ENCODE peak calls at places on chromosomes 5 and 9, in ten cellular contexts. One of them, this sample, is unnamed.

GRCh38 chr9:97876061-97876460 is 23.0 kb downstream of the FOXE1 start:
- DNase-seq in choroid plexus epithelial cell: no peak
- DNase-seq in IMR-90: no peak
- DNase-seq in tibial artery: no peak
- DNase-seq in NT2/D1: no peak
- DNase-seq in cardiac fibroblast: no peak
- DNase-seq in tibial nerve: no peak
- DNase-seq in naive thymus-derived CD4-positive, alpha-beta T cell: no peak
- DNase-seq in body of pancreas: no peak
- DNase-seq in heart left ventricle: no peak
- DNase-seq in this sample: no peak

GRCh38 chr9:23551171-23551795 is 274.8 kb downstream of the ELAVL2 start:
- DNase-seq in choroid plexus epithelial cell: no peak
- DNase-seq in IMR-90: no peak
- DNase-seq in tibial artery: no peak
- DNase-seq in NT2/D1: no peak
- DNase-seq in cardiac fibroblast: no peak
- DNase-seq in tibial nerve: no peak
- DNase-seq in naive thymus-derived CD4-positive, alpha-beta T cell: no peak
- DNase-seq in body of pancreas: no peak
- DNase-seq in heart left ventricle: no peak
- DNase-seq in this sample: no peak

GRCh38 chr9:123669355-123669754 is 260.6 kb downstream of the DENND1A start:
- DNase-seq in choroid plexus epithelial cell: no peak
- DNase-seq in IMR-90: no peak
- DNase-seq in tibial artery: no peak
- DNase-seq in NT2/D1: no peak
- DNase-seq in cardiac fibroblast: no peak
- DNase-seq in tibial nerve: no peak
- DNase-seq in naive thymus-derived CD4-positive, alpha-beta T cell: no peak
- DNase-seq in body of pancreas: no peak
- DNase-seq in heart left ventricle: no peak
- DNase-seq in this sample: no peak

GRCh38 chr5:252546-252945 is 18.9 kb upstream of the PDCD6 start:
- DNase-seq in choroid plexus epithelial cell: no peak
- DNase-seq in IMR-90: no peak
- DNase-seq in tibial artery: no peak
- DNase-seq in NT2/D1: no peak
- DNase-seq in cardiac fibroblast: no peak
- DNase-seq in tibial nerve: no peak
- DNase-seq in naive thymus-derived CD4-positive, alpha-beta T cell: no peak
- DNase-seq in body of pancreas: no peak
- DNase-seq in heart left ventricle: no peak
- DNase-seq in this sample: no peak

GRCh38 chr5:156409834-156410233 is 82.9 kb downstream of the SGCD start:
- DNase-seq in choroid plexus epithelial cell: no peak
- DNase-seq in IMR-90: no peak
- DNase-seq in tibial artery: no peak
- DNase-seq in NT2/D1: no peak
- DNase-seq in cardiac fibroblast: no peak
- DNase-seq in tibial nerve: no peak
- DNase-seq in naive thymus-derived CD4-positive, alpha-beta T cell: no peak
- DNase-seq in body of pancreas: no peak
- DNase-seq in heart left ventricle: no peak
- DNase-seq in this sample: no peak

GRCh38 chr5:16994576-16994975 is 58.5 kb upstream of the MYO10 start:
- DNase-seq in choroid plexus epithelial cell: no peak
- DNase-seq in IMR-90: no peak
- DNase-seq in tibial artery: no peak
- DNase-seq in NT2/D1: no peak
- DNase-seq in cardiac fibroblast: no peak
- DNase-seq in tibial nerve: no peak
- DNase-seq in naive thymus-derived CD4-positive, alpha-beta T cell: no peak
- DNase-seq in body of pancreas: no peak
- DNase-seq in heart left ventricle: no peak
- DNase-seq in this sample: peak; percentile 30

GRCh38 chr5:89128097-89128496 is 245.1 kb upstream of the MEF2C start:
- DNase-seq in choroid plexus epithelial cell: peak; percentile 4
- DNase-seq in IMR-90: peak; percentile 1
- DNase-seq in tibial artery: no peak
- DNase-seq in NT2/D1: no peak
- DNase-seq in cardiac fibroblast: peak; percentile 19
- DNase-seq in tibial nerve: no peak
- DNase-seq in naive thymus-derived CD4-positive, alpha-beta T cell: no peak
- DNase-seq in body of pancreas: no peak
- DNase-seq in heart left ventricle: no peak
- DNase-seq in this sample: no peak

GRCh38 chr5:117813850-117814249 is 1174.5 kb downstream of the DTWD2 start:
- DNase-seq in choroid plexus epithelial cell: no peak
- DNase-seq in IMR-90: no peak
- DNase-seq in tibial artery: no peak
- DNase-seq in NT2/D1: no peak
- DNase-seq in cardiac fibroblast: no peak
- DNase-seq in tibial nerve: no peak
- DNase-seq in naive thymus-derived CD4-positive, alpha-beta T cell: no peak
- DNase-seq in body of pancreas: no peak
- DNase-seq in heart left ventricle: no peak
- DNase-seq in this sample: no peak

GRCh38 chr5:117953272-117953671 is 1035.1 kb downstream of the DTWD2 start:
- DNase-seq in choroid plexus epithelial cell: no peak
- DNase-seq in IMR-90: no peak
- DNase-seq in tibial artery: no peak
- DNase-seq in NT2/D1: no peak
- DNase-seq in cardiac fibroblast: no peak
- DNase-seq in tibial nerve: no peak
- DNase-seq in naive thymus-derived CD4-positive, alpha-beta T cell: no peak
- DNase-seq in body of pancreas: no peak
- DNase-seq in heart left ventricle: no peak
- DNase-seq in this sample: no peak

GRCh38 chr5:93604119-93604963 is 21.3 kb downstream of the NR2F1 start:
- DNase-seq in choroid plexus epithelial cell: peak; percentile 73
- DNase-seq in IMR-90: peak; percentile 67
- DNase-seq in tibial artery: no peak
- DNase-seq in NT2/D1: no peak
- DNase-seq in cardiac fibroblast: peak; percentile 47
- DNase-seq in tibial nerve: no peak
- DNase-seq in naive thymus-derived CD4-positive, alpha-beta T cell: no peak
- DNase-seq in body of pancreas: no peak
- DNase-seq in heart left ventricle: no peak
- DNase-seq in this sample: peak; percentile 71

GRCh38 chr5:98296426-98296825 is 477.0 kb upstream of the RGMB start:
- DNase-seq in choroid plexus epithelial cell: peak; percentile 79
- DNase-seq in IMR-90: peak; percentile 79
- DNase-seq in tibial artery: no peak
- DNase-seq in NT2/D1: no peak
- DNase-seq in cardiac fibroblast: peak; percentile 59
- DNase-seq in tibial nerve: no peak
- DNase-seq in naive thymus-derived CD4-positive, alpha-beta T cell: no peak
- DNase-seq in body of pancreas: no peak
- DNase-seq in heart left ventricle: no peak
- DNase-seq in this sample: no peak

GRCh38 chr5:128537306-128537998 is 593 bp downstream of the FBN2 start:
- DNase-seq in choroid plexus epithelial cell: peak; percentile 78
- DNase-seq in IMR-90: peak; percentile 55
- DNase-seq in tibial artery: peak; percentile 29
- DNase-seq in NT2/D1: no peak
- DNase-seq in cardiac fibroblast: peak; percentile 72
- DNase-seq in tibial nerve: peak; percentile 19
- DNase-seq in naive thymus-derived CD4-positive, alpha-beta T cell: no peak
- DNase-seq in body of pancreas: peak; percentile 9
- DNase-seq in heart left ventricle: peak; percentile 31
- DNase-seq in this sample: peak; percentile 56

GRCh38 chr9:2583308-2584013 is 38.1 kb upstream of the VLDLR start:
- DNase-seq in choroid plexus epithelial cell: no peak
- DNase-seq in IMR-90: no peak
- DNase-seq in tibial artery: no peak
- DNase-seq in NT2/D1: no peak
- DNase-seq in cardiac fibroblast: no peak
- DNase-seq in tibial nerve: no peak
- DNase-seq in naive thymus-derived CD4-positive, alpha-beta T cell: no peak
- DNase-seq in body of pancreas: no peak
- DNase-seq in heart left ventricle: peak; percentile 21
- DNase-seq in this sample: no peak

GRCh38 chr9:76395381-76395780 is 1.2 kb upstream of the RFK start:
- DNase-seq in choroid plexus epithelial cell: no peak
- DNase-seq in IMR-90: no peak
- DNase-seq in tibial artery: no peak
- DNase-seq in NT2/D1: no peak
- DNase-seq in cardiac fibroblast: no peak
- DNase-seq in tibial nerve: no peak
- DNase-seq in naive thymus-derived CD4-positive, alpha-beta T cell: no peak
- DNase-seq in body of pancreas: no peak
- DNase-seq in heart left ventricle: no peak
- DNase-seq in this sample: no peak

GRCh38 chr5:104512063-104512798 is 949.6 kb upstream of the NUDT12 start:
- DNase-seq in choroid plexus epithelial cell: peak; percentile 29
- DNase-seq in IMR-90: no peak
- DNase-seq in tibial artery: no peak
- DNase-seq in NT2/D1: no peak
- DNase-seq in cardiac fibroblast: peak; percentile 12
- DNase-seq in tibial nerve: no peak
- DNase-seq in naive thymus-derived CD4-positive, alpha-beta T cell: no peak
- DNase-seq in body of pancreas: no peak
- DNase-seq in heart left ventricle: no peak
- DNase-seq in this sample: no peak

GRCh38 chr5:34923694-34924461 is 5.5 kb upstream of the DNAJC21 start:
- DNase-seq in choroid plexus epithelial cell: peak; percentile 91
- DNase-seq in IMR-90: peak; percentile 94
- DNase-seq in tibial artery: no peak
- DNase-seq in NT2/D1: no peak
- DNase-seq in cardiac fibroblast: peak; percentile 87
- DNase-seq in tibial nerve: no peak
- DNase-seq in naive thymus-derived CD4-positive, alpha-beta T cell: no peak
- DNase-seq in body of pancreas: no peak
- DNase-seq in heart left ventricle: no peak
- DNase-seq in this sample: no peak

GRCh38 chr5:71587709-71588532 is 781 bp downstream of the MCCC2 start:
- DNase-seq in choroid plexus epithelial cell: no peak
- DNase-seq in IMR-90: no peak
- DNase-seq in tibial artery: no peak
- DNase-seq in NT2/D1: no peak
- DNase-seq in cardiac fibroblast: no peak
- DNase-seq in tibial nerve: no peak
- DNase-seq in naive thymus-derived CD4-positive, alpha-beta T cell: no peak
- DNase-seq in body of pancreas: peak; percentile 16
- DNase-seq in heart left ventricle: no peak
- DNase-seq in this sample: peak; percentile 56

GRCh38 chr9:130433168-130433946 is 11.4 kb upstream of the ASS1 start:
- DNase-seq in choroid plexus epithelial cell: peak; percentile 54
- DNase-seq in IMR-90: peak; percentile 39
- DNase-seq in tibial artery: no peak
- DNase-seq in NT2/D1: no peak
- DNase-seq in cardiac fibroblast: peak; percentile 31
- DNase-seq in tibial nerve: no peak
- DNase-seq in naive thymus-derived CD4-positive, alpha-beta T cell: no peak
- DNase-seq in body of pancreas: peak; percentile 37
- DNase-seq in heart left ventricle: peak; percentile 55
- DNase-seq in this sample: peak; percentile 97
- H3K4me3 ChIP-seq in choroid plexus epithelial cell: peak overlapping the region; percentile 37
- H3K4me3 ChIP-seq in IMR-90: peak overlapping the region; percentile 10
- H3K4me3 ChIP-seq in tibial artery: no peak overlapping the region
- H3K4me3 ChIP-seq in NT2/D1: peak overlapping the region; percentile 61
- H3K4me3 ChIP-seq in cardiac fibroblast: peak overlapping the region; percentile 6
- H3K4me3 ChIP-seq in tibial nerve: no peak overlapping the region
- H3K4me3 ChIP-seq in naive thymus-derived CD4-positive, alpha-beta T cell: no peak overlapping the region
- H3K4me3 ChIP-seq in body of pancreas: no peak overlapping the region
- H3K4me3 ChIP-seq in heart left ventricle: peak overlapping the region; percentile 39
- H3K4me3 ChIP-seq in this sample: peak overlapping the region; percentile 53

DNA sequence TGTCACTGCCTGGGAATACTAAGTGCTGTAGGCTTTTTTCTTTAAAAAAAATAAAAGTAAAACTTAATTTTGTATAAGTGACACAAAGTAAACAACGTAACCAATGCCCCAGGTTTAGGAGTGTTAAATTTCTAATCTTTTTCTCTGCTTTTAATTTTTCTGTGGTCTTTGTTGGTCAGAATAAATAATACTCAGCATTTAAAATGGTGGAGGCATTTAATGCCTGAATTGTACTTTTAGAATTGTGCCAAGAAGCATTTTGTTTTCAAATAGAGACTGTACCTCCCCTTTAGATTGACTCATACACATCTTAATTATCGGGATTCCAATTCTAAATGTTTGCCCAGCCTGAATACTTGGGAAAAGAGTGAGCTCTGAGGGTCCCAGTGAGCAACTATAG is 1.6 kb downstream of the DMXL1 start:
- DNase-seq in choroid plexus epithelial cell: no peak
- DNase-seq in IMR-90: no peak
- DNase-seq in tibial artery: no peak
- DNase-seq in NT2/D1: no peak
- DNase-seq in cardiac fibroblast: no peak
- DNase-seq in tibial nerve: no peak
- DNase-seq in naive thymus-derived CD4-positive, alpha-beta T cell: no peak
- DNase-seq in body of pancreas: no peak
- DNase-seq in heart left ventricle: no peak
- DNase-seq in this sample: no peak
- H3K4me3 ChIP-seq in choroid plexus epithelial cell: no peak overlapping the region
- H3K4me3 ChIP-seq in IMR-90: no peak overlapping the region
- H3K4me3 ChIP-seq in tibial artery: no peak overlapping the region
- H3K4me3 ChIP-seq in NT2/D1: peak overlapping the region; percentile 8
- H3K4me3 ChIP-seq in cardiac fibroblast: no peak overlapping the region
- H3K4me3 ChIP-seq in tibial nerve: no peak overlapping the region
- H3K4me3 ChIP-seq in naive thymus-derived CD4-positive, alpha-beta T cell: no peak overlapping the region
- H3K4me3 ChIP-seq in body of pancreas: no peak overlapping the region
- H3K4me3 ChIP-seq in heart left ventricle: peak overlapping the region; percentile 91
- H3K4me3 ChIP-seq in this sample: no peak overlapping the region

GRCh38 chr9:133605856-133606721 is 3.1 kb downstream of the FAM163B start:
- DNase-seq in choroid plexus epithelial cell: no peak
- DNase-seq in IMR-90: no peak
- DNase-seq in tibial artery: no peak
- DNase-seq in NT2/D1: no peak
- DNase-seq in cardiac fibroblast: no peak
- DNase-seq in tibial nerve: no peak
- DNase-seq in naive thymus-derived CD4-positive, alpha-beta T cell: no peak
- DNase-seq in body of pancreas: no peak
- DNase-seq in heart left ventricle: no peak
- DNase-seq in this sample: no peak
- H3K4me3 ChIP-seq in choroid plexus epithelial cell: no peak overlapping the region
- H3K4me3 ChIP-seq in IMR-90: no peak overlapping the region
- H3K4me3 ChIP-seq in tibial artery: no peak overlapping the region
- H3K4me3 ChIP-seq in NT2/D1: no peak overlapping the region
- H3K4me3 ChIP-seq in cardiac fibroblast: no peak overlapping the region
- H3K4me3 ChIP-seq in tibial nerve: no peak overlapping the region
- H3K4me3 ChIP-seq in naive thymus-derived CD4-positive, alpha-beta T cell: no peak overlapping the region
- H3K4me3 ChIP-seq in body of pancreas: no peak overlapping the region
- H3K4me3 ChIP-seq in heart left ventricle: no peak overlapping the region
- H3K4me3 ChIP-seq in this sample: no peak overlapping the region

DNA sequence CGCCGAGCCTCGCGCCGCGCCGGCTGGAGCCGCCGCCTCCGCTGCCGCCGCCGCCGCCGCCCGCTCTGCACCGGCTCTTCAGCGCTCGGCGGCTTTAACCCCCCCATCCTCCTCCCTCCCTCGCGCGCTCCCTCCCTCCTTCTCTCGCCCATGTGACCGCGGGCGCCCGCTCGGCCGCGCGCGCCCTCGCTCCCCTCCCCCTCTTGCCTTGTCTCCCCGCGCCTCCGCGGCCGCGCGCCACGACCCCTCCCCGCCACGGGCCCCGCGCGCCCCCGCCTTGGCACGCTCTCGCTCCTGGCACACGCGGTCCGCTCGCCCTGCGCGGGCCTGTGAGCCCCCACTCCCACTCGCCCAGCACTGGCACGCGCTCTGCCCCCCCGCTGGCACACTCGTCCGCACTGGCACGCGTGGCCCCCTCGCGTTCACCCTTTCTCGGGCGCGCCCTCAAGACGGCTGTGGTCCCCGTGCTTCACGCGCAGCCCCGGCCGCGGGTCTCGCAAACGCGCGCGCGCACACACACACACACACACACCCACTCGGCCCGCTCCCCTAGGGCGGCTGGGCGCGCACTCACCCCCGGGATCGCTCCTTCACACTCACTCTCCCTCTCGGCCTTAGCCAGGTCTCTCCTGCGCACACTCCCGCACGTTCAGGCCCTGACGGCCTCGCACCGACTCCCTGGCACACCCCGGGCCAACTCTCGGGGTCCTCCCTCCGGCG is at the start of gene CNTFR:
- DNase-seq in choroid plexus epithelial cell: no peak
- DNase-seq in IMR-90: no peak
- DNase-seq in tibial artery: peak; percentile 54
- DNase-seq in NT2/D1: no peak
- DNase-seq in cardiac fibroblast: no peak
- DNase-seq in tibial nerve: no peak
- DNase-seq in naive thymus-derived CD4-positive, alpha-beta T cell: peak; percentile 16
- DNase-seq in body of pancreas: no peak
- DNase-seq in heart left ventricle: peak; percentile 41
- DNase-seq in this sample: peak; percentile 95
- H3K4me3 ChIP-seq in choroid plexus epithelial cell: peak within 1 kb of the TSS; percentile 24
- H3K4me3 ChIP-seq in IMR-90: peak within 1 kb of the TSS; percentile 25
- H3K4me3 ChIP-seq in tibial artery: peak within 1 kb of the TSS; percentile 49
- H3K4me3 ChIP-seq in NT2/D1: peak within 1 kb of the TSS; percentile 48
- H3K4me3 ChIP-seq in cardiac fibroblast: peak within 1 kb of the TSS; percentile 28
- H3K4me3 ChIP-seq in tibial nerve: peak within 1 kb of the TSS; percentile 48
- H3K4me3 ChIP-seq in naive thymus-derived CD4-positive, alpha-beta T cell: peak within 1 kb of the TSS; percentile 71
- H3K4me3 ChIP-seq in body of pancreas: no peak within 1 kb of the TSS
- H3K4me3 ChIP-seq in heart left ventricle: peak within 1 kb of the TSS; percentile 53
- H3K4me3 ChIP-seq in this sample: peak within 1 kb of the TSS; percentile 64